ENCODE peak calls at places on chromosomes 2 and 18, in seven cellular contexts. W, S, Y, R, D, K and Z are unnamed samples.
A peak's percentile ranks its signal among the peaks of the same experiment; 100 is the strongest.

GRCh38 chr2:70716131-70716766 is 51.8 kb downstream of the ADD2 start:
- DNase-seq in S (no peak), Y (no peak), W (no peak), R (no peak), K (no peak), D (no peak), Z (no peak)

GRCh38 chr2:33421820-33422219 is 54.6 kb upstream of the RASGRP3 start:
- DNase-seq in S (no peak), Y (no peak), W (no peak), K (no peak), D (no peak), R (no peak), Z (no peak)

GRCh38 chr2:188314314-188315054 is 22.8 kb downstream of the GULP1 start:
- DNase-seq in S (no peak), W (no peak), Y (no peak), D (no peak), K (peak; percentile 2), R (no peak), Z (no peak)

GRCh38 chr2:113854970-113855740 is 34.7 kb upstream of the ACTR3 start:
- DNase-seq in W (no peak), K (no peak), S (no peak), R (no peak), D (no peak), Y (no peak), Z (no peak)

GRCh38 chr18:79393181-79393598 is 2.5 kb upstream of the NFATC1 start:
- DNase-seq in Y (peak; percentile 83), S (no peak), W (no peak), R (no peak), D (peak; percentile 53), K (no peak), Z (no peak)

GRCh38 chr18:5543854-5544389 is at the start of gene EPB41L3:
- DNase-seq in K (peak; percentile 55), R (no peak), D (peak; percentile 39), Y (no peak), W (peak; percentile 18), S (no peak), Z (peak; percentile 68)

GRCh38 chr2:17857016-17857415 is 21.5 kb upstream of the KCNS3 start:
- DNase-seq in K (no peak), R (no peak), W (no peak), Y (no peak), D (no peak), S (no peak), Z (no peak)

GRCh38 chr18:45174755-45175154 is 440.5 kb upstream of the SLC14A2 start:
- DNase-seq in S (no peak), Y (no peak), K (no peak), R (no peak), W (no peak), D (no peak), Z (no peak)

GRCh38 chr2:98551316-98551715 is 57.0 kb downstream of the COA5 start:
- DNase-seq in R (no peak), D (no peak), W (no peak), K (no peak), Y (no peak), S (no peak), Z (no peak)
- H3K4me1 ChIP-seq in R (peaks cover 9% of the 10 kb centered on the region), D (no peaks in the 10 kb centered on the region), W (no peaks in the 10 kb centered on the region), K (no peaks in the 10 kb centered on the region), Y (no peaks in the 10 kb centered on the region), S (no peaks in the 10 kb centered on the region), Z (no peaks in the 10 kb centered on the region)

GRCh38 chr18:51183372-51184091 is 13.9 kb downstream of the MEX3C start:
- DNase-seq in K (no peak), W (no peak), S (no peak), R (no peak), D (no peak), Y (no peak), Z (no peak)

GRCh38 chr18:51182824-51183223 is 14.7 kb downstream of the MEX3C start:
- DNase-seq in R (no peak), Y (no peak), S (no peak), D (no peak), K (no peak), W (no peak), Z (no peak)

GRCh38 chr18:51185075-51185474 is 12.4 kb downstream of the MEX3C start:
- DNase-seq in W (no peak), D (no peak), Y (no peak), S (no peak), K (no peak), R (no peak), Z (no peak)

GRCh38 chr18:51188024-51188701 is 9.3 kb downstream of the MEX3C start:
- DNase-seq in D (no peak), Y (no peak), K (no peak), W (no peak), S (no peak), R (no peak), Z (no peak)

GRCh38 chr18:51184092-51184458 is 13.4 kb downstream of the MEX3C start:
- DNase-seq in S (no peak), R (peak; percentile 8), D (no peak), Y (no peak), K (no peak), W (no peak), Z (no peak)
- H3K36me3 ChIP-seq in S (no peaks in the 10 kb centered on the region), R (peaks cover 5% of the 10 kb centered on the region), D (no peaks in the 10 kb centered on the region), Y (no peaks in the 10 kb centered on the region), K (no peaks in the 10 kb centered on the region), W (no peaks in the 10 kb centered on the region), Z (peaks cover 3% of the 10 kb centered on the region)

DNA sequence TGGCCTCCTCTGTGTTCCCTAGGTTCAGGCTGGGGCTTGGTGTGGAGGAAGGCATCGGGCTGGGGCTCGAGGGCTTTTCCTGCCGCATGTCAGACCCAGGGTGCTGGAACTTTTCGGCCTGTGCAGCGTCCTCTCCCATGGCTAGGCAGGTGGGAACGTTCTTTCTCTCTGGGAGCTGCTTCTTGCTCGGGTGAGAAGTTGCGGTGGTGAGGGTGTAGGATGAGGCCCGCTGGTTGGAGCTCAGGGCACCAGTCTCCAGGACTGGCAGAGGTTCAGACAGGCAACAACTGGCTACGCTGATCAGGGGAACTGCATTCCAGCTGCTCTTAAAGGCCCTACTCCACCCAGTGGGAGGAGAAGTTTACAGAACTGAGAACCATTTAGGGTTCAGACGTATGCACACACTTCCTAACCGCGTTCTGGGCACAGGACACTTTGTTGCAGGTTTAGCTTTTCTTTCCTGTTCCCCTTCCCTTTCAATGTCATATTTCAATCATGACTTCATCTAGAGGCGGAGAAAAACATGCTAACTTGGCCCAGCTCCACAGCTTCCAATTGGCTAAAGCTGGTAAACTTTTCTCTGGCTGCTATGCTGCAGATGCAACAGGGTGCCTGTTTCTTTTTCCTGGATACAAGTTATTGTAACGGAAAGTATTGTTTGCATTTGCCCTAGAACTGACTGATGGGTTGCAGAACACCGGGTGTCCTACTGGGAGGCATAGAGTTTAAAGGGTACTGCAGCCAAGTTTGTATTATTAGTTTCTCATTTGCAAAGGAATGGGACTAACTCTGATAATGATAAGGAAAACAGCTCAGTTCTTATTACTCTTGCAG is at the start of gene CAVIN2:
- DNase-seq in D (peak; percentile 48), W (peak; percentile 58), Y (peak; percentile 75), S (peak; percentile 49), R (peak; percentile 48), K (peak; percentile 7), Z (no peak)
- H3K4me3 ChIP-seq in D (peak within 1 kb of the TSS; percentile 39), W (peak within 1 kb of the TSS; percentile 27), Y (peak within 1 kb of the TSS; percentile 42), S (peak within 1 kb of the TSS; percentile 45), R (peak within 1 kb of the TSS; percentile 65), K (no peak within 1 kb of the TSS), Z (no peak within 1 kb of the TSS)

DNA sequence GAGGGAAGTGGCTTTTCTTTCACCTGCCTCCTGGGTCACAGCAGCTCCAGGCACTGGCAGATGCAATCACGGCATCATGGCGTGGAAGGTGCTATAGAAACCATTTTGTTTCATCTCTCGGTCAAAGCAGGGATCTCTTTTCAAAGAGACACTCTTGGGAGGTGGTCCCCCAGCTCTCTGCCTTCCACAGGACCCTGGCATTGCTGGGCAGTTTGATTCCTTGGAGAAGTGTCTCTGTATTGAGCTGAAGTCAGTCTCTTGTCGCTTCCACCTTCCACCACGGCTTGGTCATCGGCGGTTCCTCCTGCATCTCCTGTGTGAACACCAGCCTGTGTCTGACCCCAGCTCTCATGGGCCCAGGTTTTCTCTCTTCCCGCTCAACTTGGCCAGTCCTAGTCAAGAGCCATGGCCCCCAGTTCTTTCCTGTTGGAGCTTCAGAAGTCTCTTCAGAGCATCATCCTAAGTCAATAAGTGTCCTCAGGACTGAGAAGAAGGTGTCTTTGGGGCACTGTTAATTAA is 42.3 kb upstream of the HDAC4 start:
- DNase-seq in W (no peak), D (no peak), S (no peak), R (no peak), K (no peak), Y (no peak), Z (no peak)
- H3K4me1 ChIP-seq in W (no peaks in the 10 kb centered on the region), D (no peaks in the 10 kb centered on the region), S (peaks cover 8% of the 10 kb centered on the region), R (no peaks in the 10 kb centered on the region), K (peaks cover 50% of the 10 kb centered on the region), Y (peaks cover 22% of the 10 kb centered on the region), Z (no peaks in the 10 kb centered on the region)

DNA sequence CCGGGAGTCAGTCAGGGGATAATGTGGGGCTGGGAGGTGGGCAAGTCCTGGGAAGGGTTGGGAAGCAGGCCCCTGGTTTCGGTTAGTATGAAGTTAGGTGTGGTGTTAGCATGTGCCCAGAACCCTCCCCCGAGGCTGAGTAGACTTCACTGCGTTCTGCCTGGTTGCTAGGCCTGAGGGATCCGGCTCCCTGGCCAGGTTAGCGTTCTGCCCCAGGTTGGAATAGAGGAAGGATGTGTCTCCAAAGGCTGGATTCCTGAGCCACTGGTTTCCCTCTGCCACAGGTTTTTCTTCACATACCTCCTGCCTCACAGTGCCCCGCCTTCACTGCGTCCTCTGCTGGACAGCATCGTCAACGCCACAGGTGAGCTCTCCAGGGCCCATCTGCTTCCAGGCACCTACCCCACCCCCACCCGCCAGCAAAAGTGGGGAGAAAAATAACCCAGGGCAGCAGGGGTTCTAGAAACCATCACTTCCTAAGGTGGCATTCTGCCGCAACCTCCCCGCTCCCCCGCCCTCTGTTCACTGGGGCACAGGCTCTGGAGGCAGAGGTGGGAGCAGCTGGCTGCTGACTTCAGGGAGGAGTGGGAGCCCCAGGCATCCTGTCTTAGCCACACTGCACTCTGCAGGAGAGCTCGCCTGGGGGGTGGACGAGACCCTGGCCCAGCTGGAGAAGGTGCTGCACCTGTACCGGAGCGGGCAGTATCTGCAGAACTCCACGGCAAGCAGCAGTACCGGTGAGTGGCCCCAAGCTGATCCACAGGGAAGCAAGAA is 7.0 kb downstream of the PKDCC start:
- DNase-seq in Y (no peak), D (no peak), S (no peak), K (no peak), W (peak; percentile 90), R (peak; percentile 35), Z (no peak)
- H3K36me3 ChIP-seq in Y (peaks cover 47% of the 10 kb centered on the region), D (no peaks in the 10 kb centered on the region), S (no peaks in the 10 kb centered on the region), K (no peaks in the 10 kb centered on the region), W (peaks cover 5% of the 10 kb centered on the region), R (no peaks in the 10 kb centered on the region), Z (peaks cover 10% of the 10 kb centered on the region)

GRCh38 chr2:157780211-157780610 is 95.9 kb downstream of the ACVR1 start:
- DNase-seq in Y (no peak), D (no peak), R (no peak), W (no peak), K (no peak), S (no peak), Z (no peak)
- H3K4me3 ChIP-seq in Y (no peak overlapping the region), D (no peak overlapping the region), R (no peak overlapping the region), W (no peak overlapping the region), K (no peak overlapping the region), S (no peak overlapping the region), Z (no peak overlapping the region)

GRCh38 chr2:197269815-197270214 is 40.8 kb downstream of the ANKRD44 start:
- DNase-seq in D (no peak), K (no peak), S (no peak), R (no peak), W (no peak), Y (no peak), Z (no peak)
- H3K4me1 ChIP-seq in D (peaks cover 5% of the 10 kb centered on the region), K (no peaks in the 10 kb centered on the region), S (no peaks in the 10 kb centered on the region), R (no peaks in the 10 kb centered on the region), W (no peaks in the 10 kb centered on the region), Y (no peaks in the 10 kb centered on the region), Z (no peaks in the 10 kb centered on the region)

GRCh38 chr2:217809736-217810135 is 193.1 kb downstream of the TNS1 start:
- DNase-seq in Y (no peak), S (no peak), W (no peak), R (no peak), D (no peak), K (no peak), Z (no peak)
- H3K36me3 ChIP-seq in Y (peaks cover 95% of the 10 kb centered on the region), S (peaks cover 24% of the 10 kb centered on the region), W (no peaks in the 10 kb centered on the region), R (no peaks in the 10 kb centered on the region), D (no peaks in the 10 kb centered on the region), K (no peaks in the 10 kb centered on the region), Z (no peaks in the 10 kb centered on the region)